ENCODE peak calls at places on chromosomes 13 and 19, in five cellular contexts. X, W, B, G and O are unnamed samples.

GRCh38 chr19:40691421-40692211 is 1.2 kb upstream of the NUMBL start:
- DNase-seq in X (no peak), B (no peak), W (peak; percentile 65), G (no peak), O (no peak)

GRCh38 chr13:20828540-20829364 is 55.0 kb upstream of the EEF1AKMT1 start:
- DNase-seq in G (peak; percentile 20), B (peak; percentile 74), X (no peak), W (no peak), O (peak; percentile 75)

GRCh38 chr13:26967119-26968038 is 204.2 kb downstream of the USP12 start:
- DNase-seq in X (no peak), B (no peak), W (peak; percentile 56), G (no peak), O (peak; percentile 70)

GRCh38 chr19:48608798-48609263 is 2.3 kb downstream of the SPACA4 start:
- DNase-seq in W (no peak), G (peak; percentile 51), B (peak; percentile 52), X (no peak), O (peak; percentile 63)

GRCh38 chr19:31592456-31592855 is 243.2 kb upstream of the TSHZ3 start:
- DNase-seq in X (peak; percentile 10), W (no peak), G (no peak), B (no peak), O (no peak)

GRCh38 chr13:98033277-98034247 is 80.1 kb downstream of the IPO5 start:
- DNase-seq in B (peak; percentile 84), G (no peak), W (peak; percentile 20), X (peak; percentile 25), O (peak; percentile 78)

GRCh38 chr13:114102521-114103288 is 29.7 kb downstream of the RASA3 start:
- DNase-seq in X (peak; percentile 84), W (no peak), B (no peak), G (no peak), O (no peak)

GRCh38 chr13:113926301-113926761 is 47.5 kb downstream of the C13orf46 start:
- DNase-seq in B (peak; percentile 78), X (peak; percentile 83), W (no peak), G (no peak), O (peak; percentile 73)

GRCh38 chr19:35931874-35932202 is 4.3 kb upstream of the LRFN3 start:
- DNase-seq in X (no peak), G (no peak), W (no peak), B (no peak), O (no peak)
- H3K4me3 ChIP-seq in X (no peak overlapping the region), G (no peak overlapping the region), W (no peak overlapping the region), B (no peak overlapping the region), O (no peak overlapping the region)

GRCh38 chr13:40666058-40666904 is at the start of gene FOXO1:
- DNase-seq in W (peak; percentile 94), B (peak; percentile 93), G (peak; percentile 88), X (peak; percentile 97), O (peak; percentile 78)

GRCh38 chr13:40670307-40670706 is 3.9 kb upstream of the FOXO1 start:
- DNase-seq in X (no peak), W (no peak), B (no peak), G (no peak), O (no peak)

GRCh38 chr13:40667622-40667978 is 1.2 kb upstream of the FOXO1 start:
- DNase-seq in B (no peak), G (no peak), X (peak; percentile 90), W (no peak), O (no peak)

GRCh38 chr13:40666905-40667621 is 622 bp upstream of the FOXO1 start:
- DNase-seq in W (peak; percentile 71), B (no peak), X (peak; percentile 92), G (peak; percentile 44), O (no peak)

DNA sequence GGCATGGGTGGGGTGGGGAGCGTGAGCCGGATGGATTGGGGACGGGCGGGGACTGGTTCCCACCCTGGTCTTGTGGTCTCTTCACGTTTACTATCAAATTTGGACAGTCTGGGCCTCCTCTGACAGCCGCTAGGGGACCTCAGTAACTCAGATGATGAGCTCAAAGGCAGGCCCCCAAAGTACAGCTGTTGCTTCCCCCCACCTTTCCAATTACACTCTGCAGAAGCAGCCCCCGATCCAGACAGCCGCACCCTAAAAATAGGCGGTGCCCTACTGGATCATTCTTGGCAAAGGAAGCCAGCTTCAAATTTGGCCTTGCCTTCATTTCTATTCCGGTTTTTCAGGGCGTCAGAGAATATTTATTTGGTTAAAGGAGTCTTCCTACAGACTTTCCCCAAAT is 1.9 kb upstream of the FOXO1 start:
- DNase-seq in G (peak; percentile 52), B (no peak), X (peak; percentile 95), W (no peak), O (no peak)
- TF ChIP-seq CTCF in G (peak; percentile 60), B (peak; percentile 71), X (no peak), W (no peak), O (peak; percentile 62)

DNA sequence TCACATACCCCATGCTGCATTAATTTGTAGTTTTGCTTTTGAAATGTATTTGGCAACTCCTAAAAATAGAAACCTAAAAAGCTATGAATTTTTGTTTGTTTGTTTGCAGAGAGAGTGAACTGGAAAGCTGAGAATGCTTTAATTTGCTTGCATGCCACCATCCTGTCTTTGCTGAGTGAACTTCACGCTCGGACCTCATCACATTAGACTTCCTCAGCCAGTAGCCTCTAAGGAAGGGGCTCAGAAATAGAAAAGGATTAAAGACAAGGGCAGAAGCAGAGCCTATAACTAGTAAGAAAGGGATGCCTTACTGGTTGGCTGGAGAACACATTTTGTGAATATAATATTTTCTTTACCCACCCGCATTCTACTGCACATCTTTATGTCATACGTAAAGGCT is 275.1 kb downstream of the DCLK1 start:
- DNase-seq in X (no peak), G (no peak), B (no peak), W (no peak), O (no peak)
- H3K4me3 ChIP-seq in X (no peak overlapping the region), G (no peak overlapping the region), B (no peak overlapping the region), W (no peak overlapping the region), O (no peak overlapping the region)

GRCh38 chr13:32031815-32032345 is 306 bp downstream of the FRY start:
- DNase-seq in W (no peak), X (no peak), G (no peak), B (no peak), O (no peak)

GRCh38 chr13:32033744-32034143 is 2.2 kb downstream of the FRY start:
- DNase-seq in W (no peak), B (peak; percentile 17), X (no peak), G (no peak), O (no peak)

GRCh38 chr13:32029684-32030083 is 1.9 kb upstream of the FRY start:
- DNase-seq in X (no peak), W (no peak), G (no peak), B (no peak), O (no peak)

GRCh38 chr13:32032780-32033179 is 1.2 kb downstream of the FRY start:
- DNase-seq in X (no peak), B (no peak), W (no peak), G (no peak), O (no peak)

DNA sequence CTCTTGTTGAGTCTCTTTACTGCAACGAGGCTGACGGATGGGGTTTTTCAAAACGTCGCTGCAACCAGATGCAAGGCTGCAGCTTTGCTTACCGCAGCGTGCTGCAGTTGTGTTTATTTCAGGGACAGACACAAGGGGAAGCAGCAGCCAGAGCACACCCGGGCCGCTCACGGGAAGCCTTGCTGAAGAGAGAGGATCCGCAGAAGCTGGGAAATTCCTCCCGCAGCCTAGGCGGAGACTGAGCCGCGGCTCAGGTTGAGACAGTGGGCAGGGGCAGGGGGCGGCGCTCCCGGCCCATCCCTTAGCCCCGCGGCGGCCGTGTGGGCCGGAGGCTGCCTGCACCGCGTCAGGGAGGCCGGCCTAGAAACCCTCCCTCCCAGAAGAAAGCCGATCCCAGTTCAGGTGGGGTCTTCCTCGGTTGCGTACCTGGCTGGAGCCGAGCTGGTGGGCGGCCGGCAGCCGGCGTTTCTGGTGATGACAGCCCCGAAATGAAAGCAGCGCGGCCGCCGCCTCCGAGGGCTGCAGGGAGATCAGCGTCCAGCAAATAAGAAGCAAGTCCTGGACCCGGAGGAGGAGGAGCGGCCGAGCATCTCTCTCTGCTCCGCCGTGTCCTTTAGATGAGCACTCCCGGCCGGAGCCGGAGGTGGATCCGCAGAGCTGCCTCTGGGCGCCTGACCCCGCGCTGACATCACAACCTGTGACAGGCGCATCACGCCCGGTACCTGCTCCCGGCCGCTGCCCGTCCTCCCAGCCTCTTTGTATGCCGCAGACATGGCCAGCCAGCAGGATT is at the start of gene FRY:
- DNase-seq in W (peak; percentile 66), G (peak; percentile 40), X (peak; percentile 89), B (peak; percentile 68), O (peak; percentile 57)
- TF ChIP-seq CTCF in W (no peak), G (no peak), X (no peak), B (peak; percentile 42), O (peak; percentile 27)

GRCh38 chr13:110306960-110307696 is at the start of the genes COL4A1 and COL4A2:
- DNase-seq in G (no peak), W (peak; percentile 89), B (peak; percentile 88), X (peak; percentile 92), O (peak; percentile 91)
- H3K4me3 ChIP-seq in G (no peak within 1 kb of the TSS), W (peak within 1 kb of the TSS; percentile 85), B (peak within 1 kb of the TSS; percentile 68), X (peak within 1 kb of the TSS; percentile 66), O (peak within 1 kb of the TSS; percentile 75)

DNA sequence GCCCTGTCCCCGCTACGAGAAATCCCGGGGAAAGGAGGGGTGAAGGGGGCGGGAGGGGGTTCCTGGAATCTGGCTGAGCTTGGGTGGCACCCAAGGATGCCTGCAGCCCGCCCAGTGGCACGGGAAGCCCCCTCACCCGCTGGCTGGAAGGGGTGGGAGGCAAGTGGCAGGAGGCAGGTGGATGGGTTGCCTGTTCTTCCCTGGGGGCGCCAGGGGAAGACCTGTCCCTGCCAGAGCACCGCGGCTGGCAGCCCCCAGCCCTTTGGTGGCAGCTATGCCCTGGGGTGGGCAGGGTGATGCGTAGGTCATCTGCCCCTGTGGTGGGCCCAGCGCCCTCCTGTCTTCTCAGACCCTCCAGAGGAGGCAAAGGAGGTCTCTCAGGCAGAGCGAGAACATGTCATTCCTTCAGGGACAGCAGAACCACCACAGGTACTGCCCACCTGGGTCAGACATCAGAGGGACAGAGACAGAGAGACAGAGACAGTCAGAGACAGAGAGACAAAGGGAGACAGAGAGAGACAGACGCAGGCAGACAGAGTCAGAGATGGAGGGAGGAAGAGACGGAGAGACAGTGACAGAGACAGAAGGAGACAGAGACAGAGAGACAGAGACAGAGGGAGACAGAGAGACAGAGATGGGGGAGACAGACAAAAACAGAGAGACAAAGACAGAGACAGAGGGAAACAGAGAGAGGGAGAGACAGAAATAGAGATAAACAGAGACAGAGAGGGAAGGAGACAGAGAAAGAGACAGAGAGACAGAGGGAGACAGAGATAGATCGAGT is 36.7 kb downstream of the EFNA2 start:
- DNase-seq in W (no peak), G (no peak), X (no peak), B (no peak), O (no peak)
- TF ChIP-seq CTCF in W (no peak), G (no peak), X (no peak), B (no peak), O (no peak)